ENCODE peak calls at places on chromosome 6, in seven cellular contexts. X, C, N, Y, P, Z and U are unnamed samples.

GRCh38 chr6:110826236-110827129 is 11.2 kb upstream of the CDK19 start:
- DNase-seq in P (no peak), N (peak; percentile 75), Z (peak; percentile 59), C (no peak), X (peak; percentile 56), Y (no peak), U (no peak)

GRCh38 chr6:75291331-75291730 is 6.7 kb upstream of the TMEM30A start:
- DNase-seq in N (no peak), C (no peak), Z (peak; percentile 69), P (no peak), X (no peak), Y (no peak), U (no peak)

GRCh38 chr6:116764961-116765841 is at the start of gene FAM162B:
- DNase-seq in Y (no peak), Z (peak; percentile 80), X (no peak), C (peak; percentile 1), N (no peak), P (no peak), U (peak; percentile 13)

GRCh38 chr6:117264487-117265424 is 602 bp upstream of the VGLL2 start:
- DNase-seq in Z (no peak), Y (no peak), N (no peak), X (no peak), P (no peak), C (peak; percentile 17), U (no peak)

GRCh38 chr6:46186583-46186982 is 15.8 kb upstream of the ENPP5 start:
- DNase-seq in P (no peak), C (no peak), Y (no peak), X (no peak), Z (no peak), N (no peak), U (no peak)

GRCh38 chr6:121354764-121355163 is 20.5 kb upstream of the TBC1D32 start:
- DNase-seq in X (no peak), N (no peak), Y (no peak), P (no peak), C (no peak), Z (no peak), U (no peak)

GRCh38 chr6:67870321-67870720 is 764.8 kb upstream of the ADGRB3 start:
- DNase-seq in C (no peak), P (no peak), N (no peak), Y (no peak), X (no peak), Z (no peak), U (no peak)

GRCh38 chr6:140623498-140623897 is 1249.0 kb upstream of the CITED2 start:
- DNase-seq in P (peak; percentile 93), N (no peak), X (no peak), Z (no peak), Y (peak; percentile 56), C (peak; percentile 71), U (peak; percentile 67)

GRCh38 chr6:130811932-130812331 is 15.3 kb upstream of the SMLR1 start:
- DNase-seq in X (no peak), Z (no peak), Y (no peak), N (no peak), P (no peak), C (no peak), U (peak; percentile 5)

GRCh38 chr6:36353411-36353915 is 16.8 kb upstream of the BNIP5 start:
- DNase-seq in P (no peak), Y (no peak), X (no peak), Z (no peak), N (no peak), C (peak; percentile 51), U (peak; percentile 58)

GRCh38 chr6:119344306-119344705 is 5.3 kb downstream of the MAN1A1 start:
- DNase-seq in Y (no peak), C (no peak), Z (no peak), X (no peak), P (no peak), N (no peak), U (no peak)

DNA sequence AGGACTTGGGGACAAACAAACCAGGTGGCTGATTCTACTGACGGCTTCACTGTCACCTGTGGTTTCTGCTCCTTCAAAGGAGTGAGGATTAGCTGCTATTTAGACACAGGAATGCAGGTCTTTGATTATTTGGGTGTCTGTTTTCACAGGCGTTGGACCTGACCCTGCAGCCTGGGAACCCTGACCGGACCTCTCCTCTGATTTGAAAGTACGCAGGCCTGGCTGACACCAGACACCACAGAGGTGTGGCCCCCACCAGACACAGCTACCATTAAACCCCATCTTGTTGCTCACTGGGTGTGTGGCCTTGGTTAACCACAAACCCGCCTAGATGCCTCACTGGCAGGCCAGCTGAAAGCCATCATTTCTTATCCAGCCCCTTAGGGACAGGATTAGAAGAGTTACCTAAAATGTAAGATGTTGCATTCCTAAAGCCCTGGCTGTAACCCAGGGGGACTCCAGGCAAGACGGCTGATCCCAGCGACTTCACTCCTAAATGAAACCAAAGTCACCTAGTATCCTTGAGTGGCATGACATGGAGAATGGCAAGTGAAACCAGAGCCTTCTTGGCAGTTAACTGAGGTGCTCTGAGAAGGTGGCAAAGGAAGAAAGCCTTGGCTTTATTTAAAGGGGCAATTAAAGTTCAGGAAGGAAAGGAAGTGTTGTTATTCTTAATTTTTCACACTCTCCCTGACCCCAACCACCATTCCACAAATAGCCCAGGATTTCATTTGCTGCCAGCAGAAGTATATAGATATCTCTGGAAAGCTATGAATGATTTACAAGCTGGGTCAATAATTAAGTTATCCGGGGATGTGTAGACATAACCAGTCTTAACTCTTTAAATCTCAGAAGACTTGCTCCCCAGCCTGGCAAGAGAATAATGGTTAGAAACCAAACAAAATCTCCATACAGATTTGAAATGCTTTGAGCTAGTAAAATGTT is 169.9 kb downstream of the QRSL1 start:
- DNase-seq in Y (no peak), X (no peak), Z (no peak), C (peak; percentile 96), N (no peak), P (peak; percentile 51), U (peak; percentile 71)
- H3K4me3 ChIP-seq in Y (no peak overlapping the region), X (no peak overlapping the region), Z (no peak overlapping the region), C (no peak overlapping the region), N (no peak overlapping the region), P (no peak overlapping the region), U (no peak overlapping the region)

GRCh38 chr6:108697646-108698161 is 137.0 kb downstream of the FOXO3 start:
- DNase-seq in Y (no peak), X (no peak), N (no peak), C (no peak), P (no peak), Z (peak; percentile 76), U (no peak)
- TF ChIP-seq CTCF in Y (no peak), X (no peak), N (no peak), C (no peak), P (no peak), Z (no peak), U (no peak)

DNA sequence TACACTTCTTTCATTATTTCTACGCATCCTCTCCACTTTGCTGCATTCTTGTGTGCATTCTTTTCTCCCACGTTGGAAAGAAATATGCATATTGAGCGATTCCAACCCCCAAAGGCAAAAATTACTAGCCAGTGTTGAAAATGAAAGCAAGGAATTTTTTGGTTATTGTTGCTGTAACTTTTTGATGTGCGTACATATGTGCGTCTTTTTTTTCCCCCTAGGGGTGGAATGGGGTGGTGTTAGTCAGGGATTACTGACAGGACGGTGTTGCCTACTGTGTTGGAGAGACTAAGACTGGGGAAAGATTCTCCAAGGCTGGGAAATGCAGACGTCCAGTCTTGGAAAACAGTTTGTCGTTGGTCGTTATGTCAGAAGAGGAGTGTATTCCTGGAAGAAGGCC is 44.2 kb upstream of the ESR1 start:
- DNase-seq in Z (no peak), C (peak; percentile 70), X (no peak), P (no peak), Y (no peak), N (no peak), U (peak; percentile 12)
- H3K4me3 ChIP-seq in Z (peak overlapping the region; percentile 23), C (peak overlapping the region; percentile 53), X (no peak overlapping the region), P (peak overlapping the region; percentile 35), Y (no peak overlapping the region), N (peak overlapping the region; percentile 44), U (no peak overlapping the region)

DNA sequence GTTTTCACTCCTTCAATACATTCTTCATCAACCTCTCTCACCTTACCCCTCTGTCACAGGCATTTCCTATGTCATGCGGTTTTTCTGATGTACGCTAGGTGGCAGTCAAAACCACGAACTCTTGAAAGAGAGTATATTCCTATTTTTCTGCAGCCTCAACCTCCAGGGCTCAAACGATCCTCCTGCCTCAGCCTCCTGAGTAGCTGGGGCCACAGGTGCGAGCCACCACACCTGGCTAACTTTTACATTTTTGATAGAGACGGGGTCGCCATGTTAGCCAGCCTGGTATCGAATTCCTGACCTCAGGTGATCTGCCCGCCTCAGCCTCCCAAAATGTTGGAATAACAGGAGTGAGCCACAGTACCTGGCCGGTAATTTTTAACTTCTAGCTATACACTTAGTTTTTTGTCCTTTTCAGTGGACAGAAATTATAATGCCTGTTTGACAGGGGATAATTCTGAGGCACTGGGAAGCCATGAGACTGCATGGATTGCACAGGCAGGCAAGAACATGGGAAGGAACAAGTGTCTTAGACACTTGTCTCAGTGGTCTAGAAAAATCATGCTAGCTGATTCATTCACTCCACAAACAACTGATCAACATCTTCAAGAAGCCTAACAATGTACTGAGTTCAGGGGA is 22.5 kb upstream of the HFE start:
- DNase-seq in X (no peak), Y (peak; percentile 54), P (no peak), Z (no peak), N (no peak), C (peak; percentile 41), U (peak; percentile 45)
- TF ChIP-seq CTCF in X (peak; percentile 67), Y (peak; percentile 61), P (peak; percentile 71), Z (peak; percentile 76), N (peak; percentile 78), C (peak; percentile 73), U (peak; percentile 72)

GRCh38 chr6:137045221-137045789 is 540 bp upstream of the IL20RA start:
- DNase-seq in X (no peak), Y (no peak), N (no peak), P (no peak), Z (no peak), C (no peak), U (no peak)
- H3K4me3 ChIP-seq in X (no peak overlapping the region), Y (peak overlapping the region; percentile 68), N (peak overlapping the region; percentile 69), P (no peak overlapping the region), Z (peak overlapping the region; percentile 80), C (no peak overlapping the region), U (no peak overlapping the region)

GRCh38 chr6:123965894-123966293 is 162.2 kb downstream of the NKAIN2 start:
- DNase-seq in P (no peak), X (no peak), C (peak; percentile 38), Z (no peak), N (no peak), Y (no peak), U (peak; percentile 29)
- TF ChIP-seq CTCF in P (no peak), X (no peak), C (peak; percentile 82), Z (peak; percentile 41), N (no peak), Y (peak; percentile 43), U (peak; percentile 41)